ENCODE peak calls at places on chromosomes 5 and 9, in six cellular contexts. U, J, N, A, D and V are unnamed samples.
A peak's percentile ranks its signal among the peaks of the same experiment; 100 is the strongest.

GRCh38 chr5:157309796-157310195 is 43.9 kb downstream of the CYFIP2 start:
- DNase-seq in N (no peak), J (no peak), D (no peak), A (no peak), U (peak; percentile 47), V (no peak)

GRCh38 chr5:112604741-112605390 is 132.8 kb upstream of the APC start:
- DNase-seq in N (no peak), A (no peak), U (peak; percentile 52), J (no peak), D (peak; percentile 10), V (no peak)

GRCh38 chr5:24389968-24390367 is 254.8 kb downstream of the CDH10 start:
- DNase-seq in A (no peak), D (no peak), J (no peak), N (no peak), U (no peak), V (no peak)

GRCh38 chr5:16489322-16489791 is 23.8 kb upstream of the ZNF622 start:
- DNase-seq in N (peak; percentile 50), A (peak; percentile 28), D (peak; percentile 47), U (peak; percentile 53), J (no peak), V (no peak)

GRCh38 chr5:129820-130219 is 37.9 kb downstream of the PLEKHG4B start:
- DNase-seq in U (no peak), D (no peak), N (no peak), J (no peak), A (no peak), V (no peak)

GRCh38 chr5:141638771-141639170 is 2.0 kb downstream of the RELL2 start:
- DNase-seq in N (no peak), D (no peak), A (no peak), U (no peak), J (no peak), V (no peak)

GRCh38 chr5:60487466-60487865 is 212.5 kb downstream of the DEPDC1B start:
- DNase-seq in J (no peak), A (no peak), N (no peak), U (no peak), D (peak; percentile 75), V (no peak)

GRCh38 chr9:6441269-6441668 is 28.3 kb downstream of the UHRF2 start:
- DNase-seq in N (no peak), J (no peak), D (no peak), U (no peak), A (no peak), V (no peak)

GRCh38 chr5:125424851-125425250 is 678.4 kb upstream of the ZNF608 start:
- DNase-seq in N (no peak), D (no peak), A (no peak), J (no peak), U (no peak), V (no peak)

GRCh38 chr9:121573717-121574485 is 74.3 kb upstream of the GGTA1 start:
- DNase-seq in U (peak; percentile 61), J (no peak), D (no peak), A (no peak), N (no peak), V (no peak)

GRCh38 chr9:97774657-97775056 is 77.5 kb upstream of the XPA start:
- DNase-seq in N (no peak), A (no peak), D (no peak), J (no peak), U (no peak), V (no peak)

GRCh38 chr5:115033861-115034260 is 135.8 kb downstream of the TRIM36 start:
- DNase-seq in U (peak; percentile 30), J (no peak), N (no peak), D (peak; percentile 27), A (peak; percentile 57), V (no peak)

GRCh38 chr9:135632823-135633222 is 6.5 kb downstream of the GLT6D1 start:
- DNase-seq in J (no peak), N (no peak), U (no peak), D (no peak), A (no peak), V (no peak)

GRCh38 chr5:6377582-6378127 is 692 bp downstream of the MED10 start:
- DNase-seq in D (peak; percentile 36), J (no peak), A (no peak), U (no peak), N (no peak), V (no peak)

GRCh38 chr9:1458503-1458902 is 408.3 kb downstream of the DMRT2 start:
- DNase-seq in U (no peak), J (no peak), N (no peak), A (no peak), D (peak; percentile 14), V (peak; percentile 70)

GRCh38 chr5:125065114-125065513 is 318.7 kb upstream of the ZNF608 start:
- DNase-seq in J (no peak), U (peak; percentile 33), D (no peak), N (no peak), A (no peak), V (no peak)

GRCh38 chr5:3116366-3116765 is 364.9 kb upstream of the IRX2 start:
- DNase-seq in J (no peak), D (no peak), A (no peak), U (no peak), N (no peak), V (no peak)

GRCh38 chr5:124628721-124629596 is 117.5 kb downstream of the ZNF608 start:
- DNase-seq in U (no peak), J (no peak), N (no peak), A (no peak), D (peak; percentile 86), V (no peak)

GRCh38 chr5:150114773-150115408 is 28.5 kb upstream of the CSF1R start:
- DNase-seq in J (no peak), N (no peak), U (peak; percentile 1), A (peak; percentile 11), D (no peak), V (no peak)

GRCh38 chr5:142720561-142721275 is 34.8 kb upstream of the FGF1 start:
- DNase-seq in J (no peak), N (no peak), A (peak; percentile 48), D (peak; percentile 59), U (no peak), V (peak; percentile 98)

GRCh38 chr5:176181271-176181855 is 56.9 kb upstream of the SIMC1 start:
- DNase-seq in A (no peak), U (no peak), N (no peak), D (no peak), J (no peak), V (no peak)

GRCh38 chr9:98801562-98801961 is 5.2 kb upstream of the ANKS6 start:
- DNase-seq in J (no peak), A (no peak), D (no peak), N (no peak), U (no peak), V (no peak)

GRCh38 chr9:135478858-135479468 is 619 bp upstream of the PPP1R26 start:
- DNase-seq in A (peak; percentile 69), D (peak; percentile 51), J (no peak), N (no peak), U (peak; percentile 50), V (no peak)

GRCh38 chr9:98235126-98235525 is 20.3 kb downstream of the TBC1D2 start:
- DNase-seq in N (no peak), A (no peak), U (no peak), D (no peak), J (no peak), V (no peak)

DNA sequence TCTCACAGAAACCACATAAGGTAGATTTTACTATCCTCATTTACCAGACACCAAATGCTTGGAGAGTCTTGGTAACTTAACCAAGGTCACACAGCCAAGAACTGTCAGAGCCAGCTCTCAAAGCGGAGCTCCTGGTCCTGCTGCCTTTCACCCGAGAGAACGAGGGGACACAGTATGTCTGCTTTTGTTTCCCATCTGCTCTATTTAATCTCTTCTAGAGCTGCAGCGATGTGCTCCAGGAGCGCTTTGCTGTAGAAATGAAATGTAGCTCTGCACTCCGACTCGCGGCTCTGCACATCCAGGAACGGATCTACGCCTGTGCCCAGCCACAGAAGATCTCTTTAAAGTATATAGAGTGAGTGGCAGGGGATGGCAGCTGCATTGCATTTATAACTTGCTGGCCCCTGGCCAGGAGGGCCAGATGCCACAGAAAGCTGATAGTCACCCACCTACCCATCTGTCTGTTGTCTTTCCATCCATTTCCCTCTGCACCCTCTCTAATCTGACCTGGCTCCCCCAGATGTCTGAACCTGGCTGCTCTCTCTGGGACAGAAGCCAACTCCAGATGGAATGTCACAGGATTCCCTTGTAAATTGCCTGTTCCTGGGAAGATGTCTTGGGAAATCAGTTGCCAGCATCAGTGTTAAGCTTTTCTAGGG is 21.4 kb upstream of the TRMT10B start:
- DNase-seq in U (no peak), D (no peak), J (no peak), N (no peak), A (no peak), V (no peak)
- H3K27ac ChIP-seq in U (no peak overlapping the region), D (no peak overlapping the region), J (no peak overlapping the region), N (no peak overlapping the region), A (no peak overlapping the region), V (no peak overlapping the region)

DNA sequence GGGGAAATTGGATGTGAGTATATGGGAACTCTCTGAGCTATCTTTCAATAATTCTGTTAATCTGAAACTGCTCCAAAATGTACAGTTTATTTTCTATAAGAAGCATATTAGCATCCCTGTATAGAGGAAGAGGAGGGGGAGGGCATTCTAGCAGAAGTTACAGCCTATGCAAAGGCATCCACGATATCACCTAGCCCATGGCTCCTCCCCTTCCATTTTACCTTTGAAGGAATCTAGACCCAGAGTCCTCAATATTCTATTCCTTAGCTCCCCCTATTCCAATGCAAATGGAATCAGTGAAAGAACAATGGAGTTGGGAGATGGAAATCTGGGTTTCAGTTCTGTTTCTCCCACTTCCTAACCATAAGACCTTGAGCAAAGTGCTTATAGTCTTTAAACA is 132.9 kb upstream of the IFNE start:
- DNase-seq in A (no peak), N (no peak), U (no peak), D (no peak), J (no peak), V (no peak)
- H3K27ac ChIP-seq in A (no peak overlapping the region), N (no peak overlapping the region), U (no peak overlapping the region), D (peak overlapping the region; percentile 86), J (no peak overlapping the region), V (no peak overlapping the region)

GRCh38 chr9:124384210-124384609 is 31.0 kb downstream of the PSMB7 start:
- DNase-seq in D (no peak), A (no peak), J (no peak), N (no peak), U (no peak), V (no peak)
- H3K27ac ChIP-seq in D (no peak overlapping the region), A (no peak overlapping the region), J (no peak overlapping the region), N (no peak overlapping the region), U (no peak overlapping the region), V (no peak overlapping the region)

GRCh38 chr9:34246453-34246852 is 67.6 kb downstream of the UBAP1 start:
- DNase-seq in N (no peak), A (no peak), U (no peak), D (no peak), J (no peak), V (no peak)
- H3K27ac ChIP-seq in N (no peak overlapping the region), A (no peak overlapping the region), U (no peak overlapping the region), D (no peak overlapping the region), J (no peak overlapping the region), V (no peak overlapping the region)

GRCh38 chr5:54323462-54323861 is 13.1 kb upstream of the ARL15 start:
- DNase-seq in U (no peak), D (no peak), J (no peak), A (no peak), N (no peak), V (no peak)
- H3K27ac ChIP-seq in U (no peak overlapping the region), D (no peak overlapping the region), J (no peak overlapping the region), A (no peak overlapping the region), N (no peak overlapping the region), V (no peak overlapping the region)